ENCODE peak calls at places on chromosomes 3 and 15, in four cellular contexts. F, I, Y and M are unnamed samples.

GRCh38 chr3:4417449-4417848 is 49.6 kb downstream of the SUMF1 start:
- DNase-seq in F (no peak), I (peak), Y (peak), M (peak)

GRCh38 chr3:122758877-122759670 is 34.6 kb downstream of the HSPBAP1 start:
- DNase-seq in F (no peak), I (peak), Y (no peak), M (no peak)

GRCh38 chr15:91941871-91942270 is 88.4 kb downstream of the SLCO3A1 start:
- DNase-seq in F (no peak), I (peak), Y (peak), M (no peak)

GRCh38 chr15:33201376-33202189 is 7.1 kb upstream of the FMN1 start:
- DNase-seq in F (peak), I (peak), Y (peak), M (no peak)

GRCh38 chr3:175704366-175705041 is 845.4 kb downstream of the NAALADL2 start:
- DNase-seq in F (no peak), I (no peak), Y (no peak), M (no peak)

GRCh38 chr15:45919806-45920205 is 285.0 kb downstream of the SQOR start:
- DNase-seq in F (no peak), I (peak), Y (no peak), M (no peak)

GRCh38 chr3:21954709-21955108 is 203.7 kb upstream of the ZNF385D start:
- DNase-seq in F (no peak), I (peak), Y (no peak), M (peak)

GRCh38 chr3:105362021-105362665 is 4.6 kb upstream of the ALCAM start:
- DNase-seq in F (no peak), I (peak), Y (no peak), M (no peak)

GRCh38 chr15:99719096-99719541 is 14.1 kb downstream of the LYSMD4 start:
- DNase-seq in F (no peak), I (peak), Y (no peak), M (no peak)

GRCh38 chr3:188432826-188433525 is 279.0 kb downstream of the LPP start:
- DNase-seq in F (no peak), I (peak), Y (no peak), M (no peak)

GRCh38 chr15:95556866-95557225 is 773.7 kb upstream of the NR2F2 start:
- DNase-seq in F (no peak), I (no peak), Y (no peak), M (peak)

GRCh38 chr3:155702745-155703581 is 41.9 kb downstream of the PLCH1 start:
- DNase-seq in F (no peak), I (no peak), Y (no peak), M (no peak)

GRCh38 chr3:183507551-183507950 is 48.0 kb downstream of the KLHL6 start:
- DNase-seq in F (no peak), I (no peak), Y (no peak), M (no peak)

GRCh38 chr3:26590919-26591318 is 31.7 kb upstream of the LRRC3B start:
- DNase-seq in F (no peak), I (no peak), Y (no peak), M (no peak)

GRCh38 chr15:74222705-74223104 is 13.4 kb upstream of the CCDC33 start:
- DNase-seq in F (no peak), I (no peak), Y (no peak), M (no peak)

GRCh38 chr3:182787302-182788036 is 5.8 kb upstream of the ATP11B start:
- DNase-seq in F (no peak), I (peak), Y (no peak), M (no peak)

GRCh38 chr3:177051419-177051818 is 145.9 kb downstream of the TBL1XR1 start:
- DNase-seq in F (no peak), I (peak), Y (no peak), M (no peak)

GRCh38 chr15:65409284-65409631 is 13.5 kb downstream of the IGDCC4 start:
- DNase-seq in F (no peak), I (peak), Y (no peak), M (peak)

GRCh38 chr15:77665530-77666295 is 33.0 kb upstream of the LINGO1 start:
- DNase-seq in F (no peak), I (no peak), Y (no peak), M (no peak)

GRCh38 chr3:138939563-138940241 is 7.2 kb downstream of the FOXL2 start:
- DNase-seq in F (no peak), I (no peak), Y (no peak), M (no peak)

GRCh38 chr3:414063-414462 is 217.5 kb downstream of the CHL1 start:
- DNase-seq in F (no peak), I (peak), Y (peak), M (peak)

GRCh38 chr15:78415284-78415683 is 22.7 kb upstream of the IREB2 start:
- DNase-seq in F (no peak), I (peak), Y (peak), M (no peak)

GRCh38 chr15:100236981-100237720 is 104.6 kb downstream of the ADAMTS17 start:
- DNase-seq in F (no peak), I (no peak), Y (no peak), M (no peak)

GRCh38 chr3:43810797-43811196 is 120.1 kb downstream of the ABHD5 start:
- DNase-seq in F (no peak), I (no peak), Y (no peak), M (no peak)

GRCh38 chr3:4533489-4534443 is 40.6 kb downstream of the ITPR1 start:
- DNase-seq in F (peak), I (peak), Y (no peak), M (no peak)

GRCh38 chr3:46897031-46897430 is 19.5 kb downstream of the PTH1R start:
- DNase-seq in F (no peak), I (no peak), Y (no peak), M (no peak)

GRCh38 chr3:164230385-164231094 is 847.8 kb downstream of the SI start:
- DNase-seq in F (no peak), I (no peak), Y (no peak), M (no peak)

GRCh38 chr3:149489060-149489690 is 14.7 kb downstream of the TM4SF4 start:
- DNase-seq in F (no peak), I (no peak), Y (peak), M (no peak)

GRCh38 chr15:52683585-52683984 is 4.4 kb upstream of the ATOSA start:
- DNase-seq in F (no peak), I (no peak), Y (no peak), M (no peak)

GRCh38 chr3:123725652-123726400 is 141.0 kb upstream of the HACD2 start:
- DNase-seq in F (no peak), I (no peak), Y (no peak), M (no peak)